ENCODE peak calls at places on chromosomes 1 and 21, in four cellular contexts. D, N, E and I are unnamed samples.

GRCh38 chr1:207288315-207288714 is 33.2 kb upstream of the CD55 start:
- DNase-seq in D (no peak), N (no peak), E (no peak), I (no peak)

GRCh38 chr21:38917045-38917774 is 111.5 kb downstream of the ETS2 start:
- DNase-seq in D (no peak), N (no peak), E (no peak), I (no peak)

GRCh38 chr1:69499203-69499803 is 68.4 kb upstream of the LRRC7 start:
- DNase-seq in D (no peak), N (no peak), E (no peak), I (peak)

GRCh38 chr21:32048353-32048752 is 175.5 kb downstream of the HUNK start:
- DNase-seq in D (no peak), N (no peak), E (no peak), I (no peak)

GRCh38 chr21:31580866-31581276 is 78.6 kb upstream of the SOD1 start:
- DNase-seq in D (peak), N (no peak), E (peak), I (peak)

GRCh38 chr1:8026153-8026975 is at the start of gene ERRFI1:
- DNase-seq in D (peak), N (peak), E (peak), I (peak)

GRCh38 chr1:174678657-174679056 is 230.9 kb downstream of the GPR52 start:
- DNase-seq in D (no peak), N (no peak), E (no peak), I (no peak)

GRCh38 chr1:210489491-210489890 is 160.8 kb downstream of the HHAT start:
- DNase-seq in D (no peak), N (no peak), E (peak), I (no peak)

GRCh38 chr1:73943270-73943669 is 254.7 kb downstream of the LRRIQ3 start:
- DNase-seq in D (no peak), N (no peak), E (no peak), I (no peak)

GRCh38 chr1:47533176-47534039 is 95.6 kb downstream of the FOXD2 start:
- DNase-seq in D (peak), N (no peak), E (peak), I (peak)

GRCh38 chr1:236841341-236841740 is 46.2 kb downstream of the MTR start:
- DNase-seq in D (peak), N (no peak), E (no peak), I (no peak)

GRCh38 chr21:23853796-23854379 is 1753.4 kb downstream of the MRPL39 start:
- DNase-seq in D (no peak), N (no peak), E (no peak), I (peak)

GRCh38 chr1:200359610-200360163 is 50.1 kb downstream of the ZNF281 start:
- DNase-seq in D (no peak), N (no peak), E (no peak), I (peak)

GRCh38 chr1:119181236-119181635 is 40.8 kb upstream of the WARS2 start:
- DNase-seq in D (no peak), N (no peak), E (no peak), I (no peak)

GRCh38 chr1:88302843-88303486 is 381.1 kb upstream of the PKN2 start:
- DNase-seq in D (peak), N (no peak), E (peak), I (peak)

GRCh38 chr1:207925210-207925609 is 14.3 kb upstream of the CD34 start:
- DNase-seq in D (no peak), N (no peak), E (no peak), I (peak)

GRCh38 chr1:77484926-77485325 is 197.5 kb downstream of the ZZZ3 start:
- DNase-seq in D (no peak), N (no peak), E (peak), I (no peak)

GRCh38 chr1:116486424-116486823 is 84.4 kb downstream of the CD58 start:
- DNase-seq in D (no peak), N (no peak), E (peak), I (peak)

GRCh38 chr1:46991083-46991923 is 32.2 kb upstream of the CYP4X1 start:
- DNase-seq in D (no peak), N (no peak), E (no peak), I (no peak)

GRCh38 chr1:245110406-245110805 is 44.4 kb upstream of the KIF26B start:
- DNase-seq in D (no peak), N (no peak), E (no peak), I (no peak)

GRCh38 chr1:17307946-17308345 is at the start of gene PADI4:
- DNase-seq in D (no peak), N (no peak), E (no peak), I (no peak)

GRCh38 chr1:153260980-153261792 is 1.7 kb downstream of the LORICRIN start:
- DNase-seq in D (no peak), N (no peak), E (no peak), I (peak)

GRCh38 chr1:85550784-85551516 is 29.6 kb upstream of the CCN1 start:
- DNase-seq in D (no peak), N (no peak), E (peak), I (peak)

GRCh38 chr1:2233997-2234761 is 6.1 kb downstream of the SKI start:
- DNase-seq in D (peak), N (peak), E (no peak), I (peak)

GRCh38 chr1:160131803-160132565 is 16.4 kb downstream of the ATP1A2 start:
- DNase-seq in D (peak), N (peak), E (no peak), I (no peak)

GRCh38 chr1:151811181-151811580 is 6.0 kb upstream of the LINGO4 start:
- DNase-seq in D (no peak), N (no peak), E (no peak), I (no peak)

GRCh38 chr1:91123773-91124172 is 101.9 kb upstream of the ZNF644 start:
- DNase-seq in D (no peak), N (no peak), E (no peak), I (no peak)

GRCh38 chr1:157585984-157586383 is 11.9 kb downstream of the FCRL4 start:
- DNase-seq in D (no peak), N (no peak), E (no peak), I (no peak)

GRCh38 chr21:31874817-31875216 is 2.0 kb downstream of the HUNK start:
- DNase-seq in D (peak), N (no peak), E (no peak), I (no peak)

GRCh38 chr1:40244138-40244744 is 3.5 kb upstream of the TMCO2 start:
- DNase-seq in D (no peak), N (no peak), E (no peak), I (no peak)

GRCh38 chr1:117633423-117633822 is 27.6 kb downstream of the TENT5C start:
- DNase-seq in D (peak), N (peak), E (no peak), I (no peak)

GRCh38 chr21:44618909-44619308 is 7.0 kb downstream of the KRTAP10-8 start:
- DNase-seq in D (no peak), N (no peak), E (no peak), I (no peak)

GRCh38 chr1:23062271-23062670 is 43.0 kb downstream of the KDM1A start:
- DNase-seq in D (no peak), N (no peak), E (no peak), I (no peak)

GRCh38 chr1:11281518-11282331 is 8.7 kb downstream of the UBIAD1 start:
- DNase-seq in D (no peak), N (no peak), E (no peak), I (peak)

GRCh38 chr1:66383168-66383567 is 150.8 kb upstream of the SGIP1 start:
- DNase-seq in D (no peak), N (no peak), E (no peak), I (no peak)

GRCh38 chr1:87706779-87707228 is 378.1 kb downstream of the LMO4 start:
- DNase-seq in D (no peak), N (no peak), E (no peak), I (no peak)

GRCh38 chr1:153960206-153960605 is 1.8 kb upstream of the CRTC2 start:
- DNase-seq in D (no peak), N (peak), E (no peak), I (no peak)

GRCh38 chr1:18182518-18183160 is 75.0 kb downstream of the IGSF21 start:
- DNase-seq in D (no peak), N (no peak), E (no peak), I (peak)

GRCh38 chr1:226407497-226408284 is at the start of gene PARP1:
- DNase-seq in D (peak), N (peak), E (peak), I (peak)

GRCh38 chr1:226409392-226409791 is 1.5 kb upstream of the PARP1 start:
- DNase-seq in D (no peak), N (no peak), E (no peak), I (no peak)

GRCh38 chr1:226406401-226406881 is 1.5 kb downstream of the PARP1 start:
- DNase-seq in D (no peak), N (no peak), E (no peak), I (no peak)

GRCh38 chr1:226407199-226407496 is 745 bp downstream of the PARP1 start:
- DNase-seq in D (no peak), N (no peak), E (no peak), I (no peak)

GRCh38 chr1:226408285-226409184 is 642 bp upstream of the PARP1 start:
- DNase-seq in D (peak), N (no peak), E (no peak), I (no peak)
- H3K4me3 ChIP-seq in D (no peak), N (peak), E (peak), I (peak)

GRCh38 chr1:14598007-14598497 is 433 bp upstream of the KAZN start:
- DNase-seq in D (no peak), N (no peak), E (no peak), I (no peak)
- H3K4me3 ChIP-seq in D (no peak), N (peak), E (no peak), I (no peak)

GRCh38 chr1:29134695-29135028 is 11.0 kb upstream of the TMEM200B start:
- DNase-seq in D (no peak), N (no peak), E (no peak), I (no peak)
- H3K4me3 ChIP-seq in D (no peak), N (no peak), E (no peak), I (no peak)

DNA sequence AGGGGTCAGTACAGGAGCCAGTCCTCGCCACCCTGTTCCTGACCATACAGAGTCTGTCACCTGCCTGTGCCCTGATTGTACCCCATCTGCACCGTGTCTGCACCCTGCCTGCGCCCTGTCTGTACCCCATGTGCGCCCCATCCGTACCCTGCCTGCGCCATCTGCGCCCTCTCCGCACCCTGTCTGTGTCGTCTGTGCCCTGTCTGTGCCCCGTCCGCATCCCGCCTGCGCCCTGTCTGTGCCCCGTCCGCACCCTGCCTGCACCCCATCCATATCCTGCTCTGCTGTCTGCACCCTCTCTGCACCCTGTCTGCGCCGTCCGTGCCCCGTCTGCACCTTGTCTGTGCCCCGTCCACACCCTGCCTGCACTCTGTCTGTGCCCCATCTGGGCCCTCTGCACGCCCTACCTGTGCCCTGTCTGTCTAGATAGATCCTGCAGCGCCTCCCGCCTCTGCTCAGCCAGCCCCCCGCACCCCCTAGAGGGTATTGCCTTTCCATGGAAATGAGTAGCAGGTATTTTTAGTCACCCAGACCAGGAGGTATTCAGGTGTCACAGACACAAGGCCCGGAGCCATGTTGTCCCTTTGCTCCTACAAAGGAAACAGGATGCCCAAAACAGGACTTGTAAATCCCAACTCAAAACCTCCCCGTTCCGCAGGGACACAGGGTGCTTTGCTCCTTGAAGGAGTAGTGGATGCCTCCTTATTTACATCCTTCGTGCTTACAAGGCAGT is 7.7 kb upstream of the NPHP4 start:
- DNase-seq in D (no peak), N (no peak), E (no peak), I (no peak)
- H3K4me3 ChIP-seq in D (no peak), N (no peak), E (no peak), I (no peak)

GRCh38 chr1:907611-908451 is 15.9 kb upstream of the SAMD11 start:
- DNase-seq in D (no peak), N (no peak), E (no peak), I (no peak)

GRCh38 chr1:904271-904950 is 19.3 kb upstream of the SAMD11 start:
- DNase-seq in D (peak), N (no peak), E (peak), I (peak)

GRCh38 chr1:905071-905749 is 18.5 kb upstream of the SAMD11 start:
- DNase-seq in D (peak), N (no peak), E (no peak), I (no peak)

GRCh38 chr1:906532-907420 is 16.9 kb upstream of the SAMD11 start:
- DNase-seq in D (no peak), N (no peak), E (peak), I (peak)

DNA sequence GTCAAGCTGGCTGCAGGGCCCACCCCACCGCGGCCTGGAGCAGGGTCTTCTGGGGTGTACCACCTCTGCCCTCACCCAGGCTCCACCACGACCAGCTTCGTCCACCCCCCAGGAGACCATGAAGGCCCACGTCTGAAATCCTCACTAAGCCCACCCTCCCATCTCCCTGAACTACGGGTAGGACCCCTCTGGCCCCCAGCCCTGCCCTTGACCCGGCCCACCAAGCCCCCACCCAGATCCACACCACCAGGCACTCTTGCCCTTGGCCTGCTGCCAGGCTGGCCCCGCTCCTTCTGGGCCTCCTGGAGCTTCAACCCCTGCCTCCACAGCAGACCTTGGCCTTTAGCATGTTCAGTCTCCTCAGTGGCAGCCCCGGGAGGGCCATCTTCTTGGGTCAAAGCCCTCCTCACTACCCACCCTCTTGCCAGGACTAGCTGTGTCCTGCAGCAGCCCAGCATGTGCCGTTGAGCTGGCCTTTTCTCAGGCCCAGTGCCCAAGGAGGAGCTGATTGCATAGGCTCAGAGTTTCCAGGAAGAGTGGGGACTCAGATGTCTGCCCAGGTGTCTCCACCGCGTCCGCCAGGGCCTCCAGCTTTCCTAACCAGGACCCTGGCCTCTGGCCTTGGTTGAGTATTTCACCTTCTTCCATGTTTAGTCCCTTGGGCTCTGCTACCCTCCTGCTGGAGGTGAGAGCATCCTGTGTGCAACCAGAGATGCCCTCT is 17.8 kb upstream of the SAMD11 start:
- DNase-seq in D (peak), N (no peak), E (no peak), I (no peak)
- H3K4me3 ChIP-seq in D (no peak), N (no peak), E (peak), I (no peak)

DNA sequence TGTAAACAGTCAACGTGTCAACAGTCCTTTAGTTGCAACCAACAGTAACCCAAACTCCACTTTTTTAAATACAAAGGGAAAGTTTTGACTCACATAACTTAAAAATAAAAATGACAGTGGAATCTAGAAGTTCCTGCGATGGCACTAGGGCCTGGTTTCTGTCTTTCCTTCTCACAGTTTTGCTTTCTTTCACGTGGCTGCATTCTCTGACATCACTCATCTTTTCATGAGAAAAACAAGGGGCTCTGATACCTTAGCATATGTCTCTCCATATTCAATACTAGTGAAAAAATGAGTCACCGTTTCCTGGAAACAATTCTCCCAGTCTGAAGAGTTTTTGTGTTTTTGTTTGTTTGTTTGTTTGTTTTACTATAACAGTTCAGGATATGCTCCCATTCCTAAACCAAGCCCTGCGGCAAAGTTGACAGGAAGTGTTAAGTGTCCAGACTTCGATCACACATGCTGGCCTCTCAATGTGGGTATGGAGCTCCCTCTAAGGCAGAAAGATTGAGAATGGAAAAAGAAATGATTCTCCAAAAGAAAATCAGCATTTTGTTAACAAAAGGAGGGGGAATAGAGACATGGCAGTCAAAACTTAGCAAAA is 483.3 kb downstream of the TTLL7 start:
- DNase-seq in D (no peak), N (no peak), E (peak), I (no peak)
- H3K4me3 ChIP-seq in D (no peak), N (no peak), E (no peak), I (no peak)